ENCODE peak calls at places on chromosome 21, in ten cellular contexts. L, O, X, T, Y, E, D, W, V and F are unnamed samples.

GRCh38 chr21:30126575-30126974 is 40.0 kb downstream of the CLDN17 start:
- DNase-seq in L (no peak), O (peak; percentile 6), X (no peak), T (no peak), Y (no peak), E (no peak), D (no peak), W (no peak), V (no peak), F (peak; percentile 94)

GRCh38 chr21:20994790-20995189 is 3.4 kb upstream of the NCAM2 start:
- DNase-seq in L (no peak), O (no peak), X (no peak), T (no peak), Y (no peak), E (no peak), D (no peak), W (no peak), V (no peak), F (no peak)

GRCh38 chr21:41778974-41779600 is 12.2 kb upstream of the RIPK4 start:
- DNase-seq in L (no peak), O (peak; percentile 87), X (no peak), T (no peak), Y (no peak), E (peak; percentile 65), D (no peak), W (peak; percentile 51), V (no peak), F (no peak)

GRCh38 chr21:46544824-46545223 is 60.1 kb downstream of the S100B start:
- DNase-seq in L (no peak), O (no peak), X (no peak), T (no peak), Y (no peak), E (no peak), D (no peak), W (no peak), V (no peak), F (no peak)

GRCh38 chr21:41557884-41558283 is 49.9 kb upstream of the TMPRSS2 start:
- DNase-seq in L (no peak), O (no peak), X (no peak), T (no peak), Y (no peak), E (peak; percentile 23), D (no peak), W (peak; percentile 47), V (no peak), F (no peak)

GRCh38 chr21:41861987-41862386 is 17.2 kb downstream of the PRDM15 start:
- DNase-seq in L (no peak), O (no peak), X (no peak), T (no peak), Y (no peak), E (no peak), D (no peak), W (no peak), V (no peak), F (no peak)

GRCh38 chr21:41289431-41289830 is 27.2 kb upstream of the FAM3B start:
- DNase-seq in L (no peak), O (no peak), X (no peak), T (no peak), Y (no peak), E (peak; percentile 18), D (peak; percentile 17), W (no peak), V (no peak), F (peak; percentile 7)

GRCh38 chr21:40793057-40793456 is 53.9 kb downstream of the DSCAM start:
- DNase-seq in L (no peak), O (no peak), X (no peak), T (no peak), Y (no peak), E (no peak), D (no peak), W (no peak), V (no peak), F (no peak)

GRCh38 chr21:41141031-41141457 is 26.9 kb upstream of the BACE2 start:
- DNase-seq in L (no peak), O (peak; percentile 77), X (no peak), T (no peak), Y (no peak), E (peak; percentile 37), D (peak; percentile 18), W (no peak), V (no peak), F (peak; percentile 35)

GRCh38 chr21:31656199-31657095 is 3.0 kb upstream of the SOD1 start:
- DNase-seq in L (no peak), O (peak; percentile 55), X (no peak), T (no peak), Y (no peak), E (no peak), D (no peak), W (no peak), V (no peak), F (no peak)

GRCh38 chr21:43012596-43012995 is 38.2 kb downstream of the PKNOX1 start:
- DNase-seq in L (no peak), O (peak; percentile 66), X (no peak), T (no peak), Y (no peak), E (no peak), D (no peak), W (no peak), V (no peak), F (peak; percentile 73)

GRCh38 chr21:46057111-46057709 is 40.7 kb upstream of the COL6A2 start:
- DNase-seq in L (no peak), O (no peak), X (peak; percentile 44), T (no peak), Y (peak; percentile 68), E (no peak), D (no peak), W (no peak), V (no peak), F (no peak)

GRCh38 chr21:16742116-16742515 is 770.7 kb upstream of the CXADR start:
- DNase-seq in L (no peak), O (no peak), X (no peak), T (peak; percentile 20), Y (no peak), E (peak; percentile 36), D (peak; percentile 15), W (peak; percentile 23), V (no peak), F (no peak)

GRCh38 chr21:39048064-39048463 is 135.2 kb downstream of the PSMG1 start:
- DNase-seq in L (no peak), O (peak; percentile 81), X (no peak), T (no peak), Y (no peak), E (no peak), D (peak; percentile 80), W (peak; percentile 65), V (peak; percentile 38), F (peak; percentile 97)

GRCh38 chr21:31371715-31372114 is 27.7 kb upstream of the TIAM1 start:
- DNase-seq in L (no peak), O (no peak), X (no peak), T (no peak), Y (no peak), E (no peak), D (no peak), W (no peak), V (no peak), F (no peak)

GRCh38 chr21:37079211-37079824 is 6.3 kb downstream of the TTC3 start:
- DNase-seq in L (no peak), O (peak; percentile 34), X (no peak), T (no peak), Y (no peak), E (no peak), D (no peak), W (no peak), V (no peak), F (no peak)
- TF ChIP-seq CTCF in L (no peak), O (peak; percentile 63), X (peak; percentile 14), T (no peak), Y (no peak), E (no peak), D (peak; percentile 22), W (peak; percentile 49), V (no peak), F (peak; percentile 35)

GRCh38 chr21:27678511-27678910 is 711.6 kb upstream of the ADAMTS5 start:
- DNase-seq in L (no peak), O (no peak), X (no peak), T (no peak), Y (no peak), E (no peak), D (no peak), W (no peak), V (no peak), F (no peak)

GRCh38 chr21:27677547-27677946 is 710.7 kb upstream of the ADAMTS5 start:
- DNase-seq in L (no peak), O (no peak), X (no peak), T (no peak), Y (no peak), E (no peak), D (no peak), W (no peak), V (no peak), F (no peak)

GRCh38 chr21:27674037-27674436 is 707.1 kb upstream of the ADAMTS5 start:
- DNase-seq in L (peak; percentile 42), O (peak; percentile 31), X (no peak), T (no peak), Y (no peak), E (no peak), D (peak; percentile 87), W (no peak), V (peak; percentile 77), F (peak; percentile 66)
- H3K4me3 ChIP-seq in L (no peak overlapping the region), O (no peak overlapping the region), X (no peak overlapping the region), T (no peak overlapping the region), Y (no peak overlapping the region), E (no peak overlapping the region), D (no peak overlapping the region), W (no peak overlapping the region), V (no peak overlapping the region), F (no peak overlapping the region)

GRCh38 chr21:33063907-33064622 is 5.9 kb upstream of the OLIG1 start:
- DNase-seq in L (no peak), O (no peak), X (no peak), T (no peak), Y (no peak), E (no peak), D (no peak), W (no peak), V (no peak), F (no peak)
- H3K27me3 ChIP-seq in L (peaks cover 66% of the 10 kb centered on the region), O (peaks cover 69% of the 10 kb centered on the region), X (no peaks in the 10 kb centered on the region), T (peaks cover 78% of the 10 kb centered on the region), Y (peaks cover 21% of the 10 kb centered on the region), E (no peaks in the 10 kb centered on the region), D (peaks cover 98% of the 10 kb centered on the region), W (peaks cover 15% of the 10 kb centered on the region), V (peaks cover 56% of the 10 kb centered on the region), F (peaks cover 20% of the 10 kb centered on the region)

GRCh38 chr21:28235169-28235892 is 757.3 kb downstream of the LTN1 start:
- DNase-seq in L (no peak), O (no peak), X (no peak), T (peak; percentile 27), Y (peak; percentile 16), E (peak; percentile 40), D (peak; percentile 63), W (no peak), V (no peak), F (no peak)
- TF ChIP-seq CTCF in L (peak; percentile 22), O (peak; percentile 42), X (no peak), T (no peak), Y (no peak), E (no peak), D (peak; percentile 42), W (no peak), V (peak; percentile 5), F (peak; percentile 4)